ENCODE peak calls at places on chromosomes 16 and 17, in four cellular contexts. One of them, this sample, is unnamed.

GRCh38 chr17:67863624-67864247 is 38.4 kb downstream of the BPTF start:
- DNase-seq in HTR-8/SVneo: no peak
- DNase-seq in hepatic stellate cell: no peak
- DNase-seq in stimulated activated CD4-positive, alpha-beta T cell treated with anti-CD3 and anti-CD28 coated beads, Interleukin-2, amount 100 ng/mL, for 48 hours: no peak
- DNase-seq in this sample: no peak

GRCh38 chr16:874366-875181 is 74.0 kb upstream of the GNG13 start:
- DNase-seq in HTR-8/SVneo: no peak
- DNase-seq in hepatic stellate cell: no peak
- DNase-seq in stimulated activated CD4-positive, alpha-beta T cell treated with anti-CD3 and anti-CD28 coated beads, Interleukin-2, amount 100 ng/mL, for 48 hours: no peak
- DNase-seq in this sample: peak

GRCh38 chr17:80869476-80869875 is 122.2 kb upstream of the CHMP6 start:
- DNase-seq in HTR-8/SVneo: no peak
- DNase-seq in stimulated activated CD4-positive, alpha-beta T cell treated with anti-CD3 and anti-CD28 coated beads, Interleukin-2, amount 100 ng/mL, for 48 hours: no peak
- DNase-seq in hepatic stellate cell: no peak
- DNase-seq in this sample: peak

GRCh38 chr17:76137351-76138233 is 3.5 kb downstream of the FOXJ1 start:
- DNase-seq in stimulated activated CD4-positive, alpha-beta T cell treated with anti-CD3 and anti-CD28 coated beads, Interleukin-2, amount 100 ng/mL, for 48 hours: no peak
- DNase-seq in HTR-8/SVneo: no peak
- DNase-seq in hepatic stellate cell: no peak
- DNase-seq in this sample: peak

GRCh38 chr16:89122322-89122831 is 28.7 kb downstream of the ACSF3 start:
- DNase-seq in HTR-8/SVneo: no peak
- DNase-seq in hepatic stellate cell: no peak
- DNase-seq in stimulated activated CD4-positive, alpha-beta T cell treated with anti-CD3 and anti-CD28 coated beads, Interleukin-2, amount 100 ng/mL, for 48 hours: no peak
- DNase-seq in this sample: peak

GRCh38 chr17:7797976-7798375 is 36.0 kb upstream of the KDM6B start:
- DNase-seq in hepatic stellate cell: no peak
- DNase-seq in HTR-8/SVneo: no peak
- DNase-seq in stimulated activated CD4-positive, alpha-beta T cell treated with anti-CD3 and anti-CD28 coated beads, Interleukin-2, amount 100 ng/mL, for 48 hours: no peak
- DNase-seq in this sample: no peak

GRCh38 chr16:47778106-47778803 is 317.1 kb downstream of the PHKB start:
- DNase-seq in HTR-8/SVneo: no peak
- DNase-seq in hepatic stellate cell: no peak
- DNase-seq in stimulated activated CD4-positive, alpha-beta T cell treated with anti-CD3 and anti-CD28 coated beads, Interleukin-2, amount 100 ng/mL, for 48 hours: no peak
- DNase-seq in this sample: peak

GRCh38 chr17:66165537-66166123 is 26.3 kb downstream of the CEP112 start:
- DNase-seq in HTR-8/SVneo: peak
- DNase-seq in hepatic stellate cell: peak
- DNase-seq in stimulated activated CD4-positive, alpha-beta T cell treated with anti-CD3 and anti-CD28 coated beads, Interleukin-2, amount 100 ng/mL, for 48 hours: no peak
- DNase-seq in this sample: peak

GRCh38 chr17:82436601-82437324 is 13.8 kb downstream of the CYBC1 start:
- DNase-seq in HTR-8/SVneo: no peak
- DNase-seq in hepatic stellate cell: no peak
- DNase-seq in stimulated activated CD4-positive, alpha-beta T cell treated with anti-CD3 and anti-CD28 coated beads, Interleukin-2, amount 100 ng/mL, for 48 hours: no peak
- DNase-seq in this sample: peak

GRCh38 chr16:2196162-2196980 is at the start of gene CASKIN1:
- DNase-seq in stimulated activated CD4-positive, alpha-beta T cell treated with anti-CD3 and anti-CD28 coated beads, Interleukin-2, amount 100 ng/mL, for 48 hours: no peak
- DNase-seq in HTR-8/SVneo: no peak
- DNase-seq in hepatic stellate cell: peak
- DNase-seq in this sample: peak

GRCh38 chr17:31416503-31416923 is 25.0 kb downstream of the RAB11FIP4 start:
- DNase-seq in hepatic stellate cell: no peak
- DNase-seq in HTR-8/SVneo: no peak
- DNase-seq in stimulated activated CD4-positive, alpha-beta T cell treated with anti-CD3 and anti-CD28 coated beads, Interleukin-2, amount 100 ng/mL, for 48 hours: no peak
- DNase-seq in this sample: no peak

GRCh38 chr16:5446623-5447240 is 349.1 kb upstream of the EEF2KMT start:
- DNase-seq in hepatic stellate cell: no peak
- DNase-seq in stimulated activated CD4-positive, alpha-beta T cell treated with anti-CD3 and anti-CD28 coated beads, Interleukin-2, amount 100 ng/mL, for 48 hours: no peak
- DNase-seq in HTR-8/SVneo: no peak
- DNase-seq in this sample: no peak

GRCh38 chr16:54325616-54326265 is 39.2 kb upstream of the IRX3 start:
- DNase-seq in hepatic stellate cell: no peak
- DNase-seq in HTR-8/SVneo: no peak
- DNase-seq in stimulated activated CD4-positive, alpha-beta T cell treated with anti-CD3 and anti-CD28 coated beads, Interleukin-2, amount 100 ng/mL, for 48 hours: no peak
- DNase-seq in this sample: no peak

GRCh38 chr16:56807011-56807675 is 57.9 kb upstream of the SLC12A3 start:
- DNase-seq in hepatic stellate cell: peak
- DNase-seq in HTR-8/SVneo: peak
- DNase-seq in stimulated activated CD4-positive, alpha-beta T cell treated with anti-CD3 and anti-CD28 coated beads, Interleukin-2, amount 100 ng/mL, for 48 hours: no peak
- DNase-seq in this sample: peak

GRCh38 chr17:6544770-6545169 is 11.6 kb downstream of the PITPNM3 start:
- DNase-seq in HTR-8/SVneo: no peak
- DNase-seq in stimulated activated CD4-positive, alpha-beta T cell treated with anti-CD3 and anti-CD28 coated beads, Interleukin-2, amount 100 ng/mL, for 48 hours: no peak
- DNase-seq in hepatic stellate cell: no peak
- DNase-seq in this sample: no peak

GRCh38 chr17:36999475-36999874 is 50.7 kb downstream of the AATF start:
- DNase-seq in HTR-8/SVneo: no peak
- DNase-seq in hepatic stellate cell: no peak
- DNase-seq in stimulated activated CD4-positive, alpha-beta T cell treated with anti-CD3 and anti-CD28 coated beads, Interleukin-2, amount 100 ng/mL, for 48 hours: no peak
- DNase-seq in this sample: no peak

GRCh38 chr17:37261286-37261685 is 114.5 kb upstream of the C17orf78 start:
- DNase-seq in HTR-8/SVneo: no peak
- DNase-seq in hepatic stellate cell: no peak
- DNase-seq in stimulated activated CD4-positive, alpha-beta T cell treated with anti-CD3 and anti-CD28 coated beads, Interleukin-2, amount 100 ng/mL, for 48 hours: no peak
- DNase-seq in this sample: peak

GRCh38 chr17:64491034-64491860 is 5.6 kb downstream of the POLG2 start:
- DNase-seq in hepatic stellate cell: no peak
- DNase-seq in stimulated activated CD4-positive, alpha-beta T cell treated with anti-CD3 and anti-CD28 coated beads, Interleukin-2, amount 100 ng/mL, for 48 hours: peak
- DNase-seq in HTR-8/SVneo: no peak
- DNase-seq in this sample: no peak

GRCh38 chr16:17743578-17743977 is 272.8 kb upstream of the XYLT1 start:
- DNase-seq in stimulated activated CD4-positive, alpha-beta T cell treated with anti-CD3 and anti-CD28 coated beads, Interleukin-2, amount 100 ng/mL, for 48 hours: no peak
- DNase-seq in hepatic stellate cell: no peak
- DNase-seq in HTR-8/SVneo: no peak
- DNase-seq in this sample: no peak

GRCh38 chr16:12406840-12407690 is 396.6 kb downstream of the CPPED1 start:
- DNase-seq in HTR-8/SVneo: peak
- DNase-seq in hepatic stellate cell: peak
- DNase-seq in stimulated activated CD4-positive, alpha-beta T cell treated with anti-CD3 and anti-CD28 coated beads, Interleukin-2, amount 100 ng/mL, for 48 hours: no peak
- DNase-seq in this sample: no peak

GRCh38 chr17:67725232-67726206 is 7.8 kb downstream of the NOL11 start:
- DNase-seq in hepatic stellate cell: no peak
- DNase-seq in stimulated activated CD4-positive, alpha-beta T cell treated with anti-CD3 and anti-CD28 coated beads, Interleukin-2, amount 100 ng/mL, for 48 hours: no peak
- DNase-seq in HTR-8/SVneo: no peak
- DNase-seq in this sample: peak